ENCODE peak calls at places on chromosomes 2 and 18, in seven cellular contexts. Y is amygdala; I is activated CD4-positive, alpha-beta memory T cell treated with anti-CD3 and anti-CD28 coated beads for 36 hours; B is A549; D is NCI-H774; Z is PC-3; X is skeletal muscle cell. Q is an unnamed sample.

GRCh38 chr2:191746809-191747208 is 68.9 kb downstream of the NABP1 start:
- DNase-seq in I (no peak), Z (no peak), D (no peak), Y (no peak), X (no peak), B (no peak), Q (no peak)

GRCh38 chr2:23525137-23525765 is 140.3 kb downstream of the KLHL29 start:
- DNase-seq in I (no peak), D (no peak), B (no peak), Y (no peak), X (no peak), Z (no peak), Q (no peak)

GRCh38 chr2:222025891-222026271 is 272.9 kb downstream of the PAX3 start:
- DNase-seq in Y (no peak), D (peak; percentile 26), X (no peak), I (no peak), B (no peak), Z (no peak), Q (no peak)

GRCh38 chr2:128436498-128437180 is 118.0 kb upstream of the HS6ST1 start:
- DNase-seq in D (no peak), Z (no peak), I (no peak), B (no peak), X (no peak), Y (no peak), Q (no peak)

GRCh38 chr18:42418121-42418520 is 463.1 kb downstream of the PIK3C3 start:
- DNase-seq in B (no peak), Y (no peak), Z (no peak), I (no peak), X (no peak), D (no peak), Q (no peak)

GRCh38 chr2:44638649-44639048 is 276.9 kb downstream of the CAMKMT start:
- DNase-seq in Y (no peak), D (no peak), X (no peak), B (no peak), Z (no peak), I (no peak), Q (no peak)

GRCh38 chr18:40035951-40036350 is 1919.1 kb upstream of the PIK3C3 start:
- DNase-seq in I (no peak), X (no peak), Z (no peak), B (no peak), D (no peak), Y (no peak), Q (no peak)

GRCh38 chr2:57371186-57371585 is 675.4 kb upstream of the VRK2 start:
- DNase-seq in I (no peak), Z (no peak), B (peak; percentile 11), D (no peak), Y (no peak), X (peak; percentile 3), Q (no peak)

GRCh38 chr18:31430072-31430471 is 17.5 kb upstream of the DSG3 start:
- DNase-seq in B (no peak), Z (no peak), I (no peak), X (no peak), Y (no peak), D (no peak), Q (no peak)

GRCh38 chr18:79851489-79851888 is 53.8 kb downstream of the KCNG2 start:
- DNase-seq in Z (no peak), X (no peak), I (no peak), D (no peak), B (no peak), Y (no peak), Q (no peak)

GRCh38 chr18:58302811-58303210 is 258.8 kb downstream of the NEDD4L start:
- DNase-seq in D (no peak), Y (no peak), B (no peak), X (no peak), Z (no peak), I (peak; percentile 27), Q (no peak)

GRCh38 chr2:224158061-224158460 is 119.0 kb upstream of the SERPINE2 start:
- DNase-seq in Y (no peak), I (no peak), D (no peak), X (no peak), Z (no peak), B (no peak), Q (no peak)

Q was measured in head of caudate nucleus.